ENCODE peak calls at places on chromosome 5, in five cellular contexts. R, B, H, F and Z are unnamed samples.

GRCh38 chr5:87383216-87383615 is 29.5 kb downstream of the CCNH start:
- DNase-seq in H (no peak), R (peak; percentile 33), B (peak; percentile 16), F (no peak), Z (peak; percentile 70)

GRCh38 chr5:110909950-110910349 is 161.6 kb upstream of the TSLP start:
- DNase-seq in F (no peak), R (peak; percentile 80), H (no peak), B (peak; percentile 38), Z (peak; percentile 88)

GRCh38 chr5:151571270-151572173 is 19.6 kb downstream of the FAT2 start:
- DNase-seq in R (no peak), H (no peak), B (no peak), F (peak; percentile 90), Z (no peak)

GRCh38 chr5:58794875-58795274 is 212.0 kb downstream of the RAB3C start:
- DNase-seq in H (no peak), B (no peak), F (no peak), R (no peak), Z (no peak)

GRCh38 chr5:60677831-60678664 is 21.9 kb downstream of the DEPDC1B start:
- DNase-seq in H (no peak), B (no peak), R (peak; percentile 29), F (no peak), Z (peak; percentile 79)

GRCh38 chr5:73826761-73827450 is 200.9 kb downstream of the ARHGEF28 start:
- DNase-seq in H (no peak), F (peak; percentile 50), R (peak; percentile 61), B (peak; percentile 60), Z (peak; percentile 91)

GRCh38 chr5:114782869-114783268 is 386.8 kb downstream of the TRIM36 start:
- DNase-seq in B (no peak), H (peak; percentile 9), F (no peak), R (no peak), Z (no peak)

GRCh38 chr5:1207555-1207954 is 6.2 kb downstream of the SLC6A19 start:
- DNase-seq in H (no peak), F (no peak), B (no peak), R (no peak), Z (no peak)

GRCh38 chr5:158207733-158208132 is 348.8 kb upstream of the CLINT1 start:
- DNase-seq in H (peak; percentile 12), F (no peak), B (no peak), R (no peak), Z (no peak)

GRCh38 chr5:158209219-158209908 is 350.4 kb upstream of the CLINT1 start:
- DNase-seq in H (no peak), F (no peak), R (no peak), B (no peak), Z (peak; percentile 1)

GRCh38 chr5:158212237-158212636 is 353.3 kb upstream of the CLINT1 start:
- DNase-seq in R (no peak), B (no peak), F (no peak), H (no peak), Z (no peak)

DNA sequence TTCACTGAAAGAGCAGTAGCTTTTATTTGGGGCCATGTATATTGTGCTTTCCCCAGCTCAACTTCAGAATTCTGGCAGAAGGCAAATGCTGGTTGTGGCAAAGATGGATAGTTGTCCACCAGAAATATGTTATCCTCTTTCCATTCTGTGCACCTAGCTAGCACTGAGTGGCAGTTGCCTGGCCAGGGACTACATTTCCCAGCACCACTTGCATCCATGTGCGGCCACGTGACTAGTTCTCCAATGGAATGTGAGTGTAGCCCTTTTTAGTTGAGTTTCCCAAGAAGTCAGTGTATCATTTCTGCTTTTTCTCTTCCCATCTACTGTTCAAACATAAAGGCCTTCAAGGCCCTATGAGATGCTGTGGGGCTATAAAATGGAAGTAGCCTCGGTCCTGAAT is 354.0 kb upstream of the CLINT1 start:
- DNase-seq in B (no peak), F (no peak), R (no peak), H (no peak), Z (peak; percentile 14)
- H3K9me3 ChIP-seq in B (no peaks in the 10 kb centered on the region), F (no peaks in the 10 kb centered on the region), R (no peaks in the 10 kb centered on the region), H (no peaks in the 10 kb centered on the region), Z (no peaks in the 10 kb centered on the region)

GRCh38 chr5:141431286-141431685 is 979 bp downstream of the PCDHGA12 start:
- DNase-seq in R (peak; percentile 34), B (no peak), F (no peak), H (no peak), Z (no peak)

GRCh38 chr5:141430332-141431113 is at the start of gene PCDHGA12:
- DNase-seq in H (no peak), B (no peak), R (peak; percentile 77), F (peak; percentile 28), Z (peak; percentile 36)

GRCh38 chr5:141422742-141423291 is 2.0 kb downstream of the PCDHGA11 start:
- DNase-seq in R (no peak), B (no peak), F (no peak), H (no peak), Z (no peak)

DNA sequence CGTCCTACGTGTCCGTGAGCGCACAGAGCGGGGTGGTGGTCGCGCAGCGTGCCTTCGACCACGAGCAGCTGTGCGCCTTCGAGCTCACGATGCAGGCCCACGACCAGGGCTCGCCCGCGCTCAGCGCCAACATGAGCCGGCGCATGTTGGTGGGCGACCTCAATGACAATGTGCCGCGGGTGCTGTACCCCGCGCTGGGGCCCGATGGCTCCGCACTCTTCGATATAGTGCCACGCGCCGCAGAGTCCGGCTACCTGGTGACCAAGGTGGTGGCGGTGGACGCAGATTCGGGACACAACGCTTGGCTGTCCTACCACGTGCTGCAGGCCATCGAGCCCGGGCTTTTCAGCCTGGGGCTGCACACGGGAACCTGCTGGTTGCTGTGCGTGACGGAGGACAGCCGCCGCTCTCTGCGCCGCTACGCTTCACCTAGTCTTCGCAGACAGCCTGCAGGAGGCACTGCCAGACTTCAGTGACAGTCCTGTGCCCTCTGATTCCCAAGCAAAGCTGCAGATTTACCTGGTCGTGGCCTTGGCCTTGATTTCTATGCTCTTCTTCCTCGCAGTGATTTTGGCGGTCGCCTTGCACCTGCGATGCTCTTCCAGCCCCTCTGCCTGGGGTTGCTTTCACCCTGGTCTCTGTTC is 2.4 kb upstream of the PCDHGA12 start:
- DNase-seq in H (no peak), B (no peak), F (no peak), R (no peak), Z (no peak)
- H3K9me3 ChIP-seq in H (peaks cover 6% of the 10 kb centered on the region), B (peaks cover 65% of the 10 kb centered on the region), F (peaks cover 31% of the 10 kb centered on the region), R (peaks cover 49% of the 10 kb centered on the region), Z (peaks cover 35% of the 10 kb centered on the region)

DNA sequence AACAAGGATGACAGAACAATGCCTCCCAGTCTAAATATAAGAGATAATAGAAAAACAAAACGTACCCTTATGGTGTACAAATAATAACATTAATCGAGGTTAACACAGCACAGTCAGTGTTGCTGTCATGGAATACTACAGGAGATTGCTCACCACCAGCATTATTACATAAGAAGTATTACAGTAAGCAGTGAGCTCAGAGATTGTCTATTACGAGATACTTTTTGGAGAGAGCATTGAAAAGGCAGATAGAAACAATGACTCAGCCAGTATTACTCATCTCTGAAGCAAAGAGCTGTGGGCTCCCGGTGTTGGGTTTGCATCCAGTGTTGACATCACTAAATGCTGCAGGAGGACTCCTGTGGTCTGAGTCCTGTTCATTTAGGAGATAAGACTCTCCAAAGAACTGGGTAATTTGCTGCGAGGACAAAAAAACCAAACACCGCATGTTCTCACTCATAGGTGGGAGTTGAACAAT is 191.9 kb upstream of the SEMA6A start:
- DNase-seq in B (no peak), F (peak; percentile 60), H (no peak), R (peak; percentile 95), Z (peak; percentile 10)
- H3K9me3 ChIP-seq in B (peaks cover 6% of the 10 kb centered on the region), F (no peaks in the 10 kb centered on the region), H (no peaks in the 10 kb centered on the region), R (no peaks in the 10 kb centered on the region), Z (no peaks in the 10 kb centered on the region)

GRCh38 chr5:79878131-79878630 is 112.9 kb downstream of the MTX3 start:
- DNase-seq in B (no peak), F (no peak), H (no peak), R (no peak), Z (no peak)

GRCh38 chr5:79875230-79875629 is 115.8 kb downstream of the MTX3 start:
- DNase-seq in B (no peak), R (peak; percentile 16), H (no peak), F (no peak), Z (peak; percentile 45)

GRCh38 chr5:79873216-79873615 is 117.8 kb downstream of the MTX3 start:
- DNase-seq in F (no peak), R (no peak), B (no peak), H (no peak), Z (no peak)

GRCh38 chr5:79878721-79879336 is 112.2 kb downstream of the MTX3 start:
- DNase-seq in B (no peak), F (no peak), H (peak; percentile 56), R (no peak), Z (no peak)

DNA sequence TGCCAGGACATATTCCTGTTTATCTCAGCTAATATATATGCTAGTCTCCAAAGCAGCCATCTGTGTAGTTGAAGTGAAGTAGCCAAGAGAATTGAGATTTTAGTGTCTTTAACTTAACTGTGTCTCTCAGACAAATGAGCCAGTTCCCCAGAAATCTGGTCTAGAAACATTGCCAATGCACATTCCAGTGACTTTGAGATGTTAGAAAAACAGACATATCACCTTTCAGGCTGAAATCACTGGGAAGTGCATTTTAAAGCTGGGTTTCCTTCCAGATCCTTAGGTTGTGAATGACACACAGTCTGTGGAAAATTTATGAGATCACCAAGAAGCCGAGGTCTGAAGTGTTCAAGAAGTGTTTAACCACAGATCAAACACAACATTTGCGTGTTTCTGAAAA is 114.6 kb downstream of the MTX3 start:
- DNase-seq in F (no peak), H (no peak), R (peak; percentile 51), B (no peak), Z (peak; percentile 62)
- H3K9me3 ChIP-seq in F (no peaks in the 10 kb centered on the region), H (no peaks in the 10 kb centered on the region), R (no peaks in the 10 kb centered on the region), B (no peaks in the 10 kb centered on the region), Z (no peaks in the 10 kb centered on the region)

DNA sequence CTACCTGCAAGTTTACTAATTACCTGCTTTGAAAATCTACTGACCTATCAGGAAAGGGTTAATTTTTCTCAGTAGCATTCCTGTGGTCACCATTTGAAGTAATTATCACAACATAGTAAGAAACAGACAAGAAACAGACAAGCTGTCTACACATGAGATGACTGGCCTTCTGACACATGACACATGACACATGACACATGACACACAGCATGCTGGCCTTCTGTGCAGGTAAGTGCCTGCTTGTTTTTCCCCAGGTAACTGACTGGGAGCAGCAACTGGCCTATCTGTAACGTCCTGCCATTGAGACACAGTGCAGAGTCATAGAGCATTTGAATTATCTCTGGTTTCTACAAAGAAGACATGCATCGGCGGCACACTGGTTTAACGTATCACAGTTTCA is 222.4 kb downstream of the CTNND2 start:
- DNase-seq in R (no peak), F (no peak), H (no peak), B (no peak), Z (no peak)
- H3K9me3 ChIP-seq in R (no peaks in the 10 kb centered on the region), F (no peaks in the 10 kb centered on the region), H (no peaks in the 10 kb centered on the region), B (peaks cover 7% of the 10 kb centered on the region), Z (no peaks in the 10 kb centered on the region)

DNA sequence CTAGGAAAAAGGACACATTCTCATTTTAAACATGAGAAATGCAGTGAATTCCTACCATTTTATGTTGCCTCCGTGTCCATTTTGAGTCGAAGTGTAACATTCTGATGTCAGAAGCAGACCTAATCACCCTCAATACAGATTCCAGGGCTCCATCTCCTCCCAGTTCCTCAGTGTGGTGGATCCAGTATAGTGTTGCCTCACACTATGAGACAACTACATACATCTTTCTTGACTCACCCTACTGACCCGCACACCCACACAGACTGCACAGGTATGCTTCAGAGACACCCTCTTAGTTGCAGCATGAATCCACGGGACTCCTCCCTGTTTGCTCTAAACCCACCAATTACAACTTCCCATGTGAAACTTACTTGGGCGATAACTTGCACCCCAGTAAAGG is 564.9 kb downstream of the SEMA5A start:
- DNase-seq in H (no peak), B (no peak), F (no peak), R (no peak), Z (no peak)
- H3K9me3 ChIP-seq in H (no peaks in the 10 kb centered on the region), B (no peaks in the 10 kb centered on the region), F (no peaks in the 10 kb centered on the region), R (no peaks in the 10 kb centered on the region), Z (no peaks in the 10 kb centered on the region)